ENCODE peak calls at places on chromosomes 13 and 19, in five cellular contexts. One of them, this sample, is unnamed.

GRCh38 chr13:76927955-76928354 is 20.4 kb upstream of the ACOD1 start:
- DNase-seq in HEK293T: no peak
- DNase-seq in HepG2: no peak
- DNase-seq in GM12878: no peak
- DNase-seq in H1: no peak
- DNase-seq in this sample: no peak

GRCh38 chr13:100543872-100544602 is 44.6 kb downstream of the GGACT start:
- DNase-seq in HEK293T: no peak
- DNase-seq in HepG2: peak
- DNase-seq in GM12878: no peak
- DNase-seq in H1: no peak
- DNase-seq in this sample: no peak

GRCh38 chr13:32391101-32391620 is 36.8 kb downstream of the N4BP2L1 start:
- DNase-seq in HEK293T: no peak
- DNase-seq in HepG2: no peak
- DNase-seq in GM12878: no peak
- DNase-seq in H1: no peak
- DNase-seq in this sample: peak

GRCh38 chr13:58884810-58885209 is 1253.3 kb downstream of the PCDH17 start:
- DNase-seq in HEK293T: no peak
- DNase-seq in HepG2: no peak
- DNase-seq in GM12878: no peak
- DNase-seq in H1: no peak
- DNase-seq in this sample: no peak

GRCh38 chr19:47523473-47523872 is 8.6 kb upstream of the NAPA start:
- DNase-seq in HEK293T: no peak
- DNase-seq in HepG2: peak
- DNase-seq in GM12878: no peak
- DNase-seq in H1: no peak
- DNase-seq in this sample: no peak

GRCh38 chr19:9144920-9145319 is 4.7 kb downstream of the ZNF317 start:
- DNase-seq in HEK293T: no peak
- DNase-seq in HepG2: no peak
- DNase-seq in GM12878: no peak
- DNase-seq in H1: no peak
- DNase-seq in this sample: no peak

GRCh38 chr13:46698015-46698414 is 98.9 kb downstream of the ESD start:
- DNase-seq in HEK293T: no peak
- DNase-seq in HepG2: no peak
- DNase-seq in GM12878: no peak
- DNase-seq in H1: no peak
- DNase-seq in this sample: no peak

GRCh38 chr13:71021810-71022422 is 845.1 kb downstream of the DACH1 start:
- DNase-seq in HEK293T: no peak
- DNase-seq in HepG2: no peak
- DNase-seq in GM12878: no peak
- DNase-seq in H1: no peak
- DNase-seq in this sample: no peak

GRCh38 chr19:48928164-48929005 is 5.1 kb upstream of the DHDH start:
- DNase-seq in HEK293T: no peak
- DNase-seq in HepG2: no peak
- DNase-seq in GM12878: no peak
- DNase-seq in H1: no peak
- DNase-seq in this sample: no peak

GRCh38 chr13:98273824-98274786 is 97.0 kb upstream of the RNF113B start:
- DNase-seq in HEK293T: peak
- DNase-seq in HepG2: no peak
- DNase-seq in GM12878: no peak
- DNase-seq in H1: no peak
- DNase-seq in this sample: no peak

GRCh38 chr19:33206261-33207039 is 12.3 kb downstream of the LRP3 start:
- DNase-seq in HEK293T: no peak
- DNase-seq in HepG2: no peak
- DNase-seq in GM12878: no peak
- DNase-seq in H1: no peak
- DNase-seq in this sample: no peak

GRCh38 chr13:98428256-98428966 is 148.5 kb downstream of the STK24 start:
- DNase-seq in HEK293T: no peak
- DNase-seq in HepG2: no peak
- DNase-seq in GM12878: no peak
- DNase-seq in H1: no peak
- DNase-seq in this sample: no peak

GRCh38 chr19:33024398-33024797 is 40.3 kb downstream of the RHPN2 start:
- DNase-seq in HEK293T: no peak
- DNase-seq in HepG2: no peak
- DNase-seq in GM12878: no peak
- DNase-seq in H1: no peak
- DNase-seq in this sample: no peak

GRCh38 chr19:36115453-36116343 is at the start of gene TBCB:
- DNase-seq in HEK293T: no peak
- DNase-seq in HepG2: peak
- DNase-seq in GM12878: no peak
- DNase-seq in H1: no peak
- DNase-seq in this sample: no peak

DNA sequence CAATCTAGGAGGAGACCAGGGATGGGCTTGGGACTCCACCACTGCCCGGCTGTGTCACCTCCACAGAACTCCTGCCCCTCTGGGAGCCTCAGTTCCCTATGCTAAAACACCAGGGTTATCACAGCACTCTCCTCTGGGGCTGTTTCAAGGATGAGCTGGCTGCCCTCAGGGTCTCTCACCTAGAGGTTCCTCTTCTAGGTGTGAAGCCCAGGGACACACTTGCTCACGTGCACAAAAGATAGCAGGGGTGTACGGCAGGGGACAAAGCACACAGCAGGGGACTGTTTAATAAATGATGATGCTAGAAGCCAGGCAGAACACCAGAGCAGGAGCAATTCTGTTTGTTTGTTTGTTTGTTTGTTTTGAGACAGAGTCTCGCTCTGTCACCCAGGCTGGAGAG is 16.8 kb upstream of the LYPD3 start:
- DNase-seq in HEK293T: no peak
- DNase-seq in HepG2: no peak
- DNase-seq in GM12878: no peak
- DNase-seq in H1: no peak
- DNase-seq in this sample: no peak
- TF ChIP-seq SUZ12 in HEK293T: no peak
- TF ChIP-seq SUZ12 in HepG2: no peak
- TF ChIP-seq SUZ12 in GM12878: no peak
- TF ChIP-seq SUZ12 in H1: no peak
- TF ChIP-seq SUZ12 in this sample: no peak

GRCh38 chr19:38247734-38248268 is 8.4 kb downstream of the PPP1R14A start:
- DNase-seq in HEK293T: no peak
- DNase-seq in HepG2: peak
- DNase-seq in GM12878: no peak
- DNase-seq in H1: no peak
- DNase-seq in this sample: no peak

GRCh38 chr19:38247126-38247525 is 9.0 kb downstream of the PPP1R14A start:
- DNase-seq in HEK293T: no peak
- DNase-seq in HepG2: no peak
- DNase-seq in GM12878: no peak
- DNase-seq in H1: no peak
- DNase-seq in this sample: no peak

GRCh38 chr19:38243279-38243673 is 12.9 kb downstream of the PPP1R14A start:
- DNase-seq in HEK293T: no peak
- DNase-seq in HepG2: no peak
- DNase-seq in GM12878: no peak
- DNase-seq in H1: no peak
- DNase-seq in this sample: no peak

GRCh38 chr19:38248421-38248820 is 7.8 kb downstream of the PPP1R14A start:
- DNase-seq in HEK293T: no peak
- DNase-seq in HepG2: no peak
- DNase-seq in GM12878: no peak
- DNase-seq in H1: no peak
- DNase-seq in this sample: no peak

GRCh38 chr19:38245826-38246498 is 10.2 kb downstream of the PPP1R14A start:
- DNase-seq in HEK293T: no peak
- DNase-seq in HepG2: no peak
- DNase-seq in GM12878: no peak
- DNase-seq in H1: no peak
- DNase-seq in this sample: no peak
- TF ChIP-seq SUZ12 in HEK293T: no peak
- TF ChIP-seq SUZ12 in HepG2: no peak
- TF ChIP-seq SUZ12 in GM12878: no peak
- TF ChIP-seq SUZ12 in H1: no peak
- TF ChIP-seq SUZ12 in this sample: no peak

DNA sequence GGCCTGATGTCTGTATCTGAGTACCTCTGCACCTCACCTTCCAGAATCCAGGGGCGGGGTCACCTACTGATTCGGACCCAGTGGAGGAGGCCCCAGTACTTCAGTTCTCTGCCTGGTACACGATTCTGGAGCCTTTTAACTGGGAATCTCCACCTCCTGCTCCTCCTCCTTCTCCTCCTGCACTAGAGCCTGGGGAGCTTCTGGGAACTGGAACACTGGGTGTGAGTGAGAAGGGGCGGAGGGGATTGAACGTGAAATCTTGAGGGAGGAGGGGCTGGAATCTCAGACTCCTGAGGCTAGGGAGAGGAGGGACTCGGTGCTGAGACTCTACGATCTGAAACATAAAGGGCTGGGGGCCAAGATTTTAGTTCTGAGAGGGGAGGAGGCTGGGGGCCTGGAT is at the start of gene KLK8:
- DNase-seq in HEK293T: no peak
- DNase-seq in HepG2: no peak
- DNase-seq in GM12878: no peak
- DNase-seq in H1: no peak
- DNase-seq in this sample: no peak
- TF ChIP-seq SUZ12 in HEK293T: no peak
- TF ChIP-seq SUZ12 in HepG2: no peak
- TF ChIP-seq SUZ12 in GM12878: no peak
- TF ChIP-seq SUZ12 in H1: no peak
- TF ChIP-seq SUZ12 in this sample: no peak

GRCh38 chr13:69704311-69704710 is 403.3 kb upstream of the ATXN8OS start:
- DNase-seq in HEK293T: no peak
- DNase-seq in HepG2: no peak
- DNase-seq in GM12878: no peak
- DNase-seq in H1: no peak
- DNase-seq in this sample: no peak
- TF ChIP-seq SUZ12 in HEK293T: no peak
- TF ChIP-seq SUZ12 in HepG2: no peak
- TF ChIP-seq SUZ12 in GM12878: no peak
- TF ChIP-seq SUZ12 in H1: no peak
- TF ChIP-seq SUZ12 in this sample: no peak

DNA sequence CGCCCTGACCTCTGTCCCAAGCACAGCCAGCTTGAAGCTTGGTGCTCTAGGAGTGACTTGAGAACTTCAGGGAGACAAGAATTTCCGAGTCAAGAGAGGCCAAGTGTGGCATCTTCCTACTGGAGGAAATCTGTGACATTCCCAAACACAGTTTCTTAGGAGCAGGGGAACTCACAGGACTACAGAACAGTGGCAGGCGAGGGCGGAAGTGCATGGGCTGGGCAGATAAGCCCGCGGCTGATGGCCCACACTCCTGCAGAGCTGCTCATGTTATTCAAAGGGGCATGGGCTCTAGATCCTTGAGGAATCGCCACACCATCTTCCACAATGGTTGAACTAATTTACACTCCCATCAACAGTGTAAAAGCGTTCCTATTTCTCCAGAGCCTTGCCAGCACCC is 168.8 kb downstream of the KATNAL1 start:
- DNase-seq in HEK293T: no peak
- DNase-seq in HepG2: no peak
- DNase-seq in GM12878: no peak
- DNase-seq in H1: no peak
- DNase-seq in this sample: no peak
- TF ChIP-seq SUZ12 in HEK293T: no peak
- TF ChIP-seq SUZ12 in HepG2: no peak
- TF ChIP-seq SUZ12 in GM12878: no peak
- TF ChIP-seq SUZ12 in H1: no peak
- TF ChIP-seq SUZ12 in this sample: no peak

DNA sequence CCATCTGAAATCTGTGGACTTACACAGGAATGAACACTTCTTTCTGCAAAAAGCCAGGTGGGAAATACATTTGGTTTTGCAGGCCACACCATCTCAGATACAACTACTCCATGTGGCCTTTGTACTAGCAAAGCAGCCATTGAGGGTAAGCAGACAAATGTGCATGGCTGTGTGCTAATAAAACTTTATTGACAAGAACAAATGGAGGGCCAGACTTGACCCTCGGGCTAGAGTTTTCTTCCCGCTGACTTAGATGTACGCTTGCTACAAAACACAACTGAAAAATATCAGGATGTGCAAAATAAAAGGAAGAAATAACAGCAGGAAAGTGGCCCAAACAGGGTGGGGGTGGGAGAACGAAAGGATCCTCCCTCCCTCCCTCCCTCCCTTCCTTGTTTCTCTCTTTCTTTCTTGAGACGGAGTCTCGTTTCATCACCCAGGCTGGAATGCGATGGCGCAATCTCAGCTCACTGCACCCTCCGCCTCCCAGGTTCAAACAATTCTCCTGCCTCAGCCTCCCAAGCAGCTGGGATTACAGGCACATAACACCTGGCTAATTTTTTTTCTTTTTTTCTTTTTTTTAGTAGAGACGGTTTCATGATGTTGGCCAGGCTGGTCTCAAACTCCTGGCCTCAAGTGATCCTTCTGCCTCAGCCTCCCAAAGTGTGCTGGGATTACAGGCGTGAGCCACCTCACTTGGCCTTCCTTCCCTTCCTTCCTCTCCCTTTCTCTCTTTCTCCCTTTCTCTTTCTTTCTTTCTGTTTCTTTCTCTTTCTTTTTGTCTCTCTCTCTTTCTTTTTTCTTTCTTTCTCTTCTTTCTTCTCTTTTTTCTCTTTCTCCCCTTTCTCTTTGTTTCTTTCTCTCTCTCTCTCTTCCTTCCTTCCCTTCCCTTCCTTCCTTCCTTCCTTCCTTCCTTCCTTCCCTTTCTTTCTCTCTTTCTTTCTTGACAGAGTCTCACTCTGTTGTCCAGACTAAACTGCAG is 29.3 kb downstream of the CCL25 start:
- DNase-seq in HEK293T: no peak
- DNase-seq in HepG2: no peak
- DNase-seq in GM12878: no peak
- DNase-seq in H1: no peak
- DNase-seq in this sample: no peak
- TF ChIP-seq SUZ12 in HEK293T: no peak
- TF ChIP-seq SUZ12 in HepG2: no peak
- TF ChIP-seq SUZ12 in GM12878: no peak
- TF ChIP-seq SUZ12 in H1: no peak
- TF ChIP-seq SUZ12 in this sample: no peak

This sample was measured in NT2/D1.